ENCODE peak calls at places on chromosome 14, in eight cellular contexts. T is activated T-cell treated with anti-CD3 and anti-CD28 coated beads for 24 hours; V is activated T-helper 2 cell treated with anti-CD3 and anti-CD28 coated beads, Interferon-gamma antibody, Interleukin-2, Interleukin-4, amounts not matched to agents 10 μg/mL and 5 μg/mL and 100 μg/mL, durations not matched to agents 14 hours and 24 hours and 36 hours; W is M059J; I is endodermal cell; G is fibroblast of lung; M is NCI-H2081; Z is activated CD4-positive, alpha-beta T cell treated with anti-CD3 and anti-CD28 coated beads, Interleukin-2, amount 10 ng/mL, durations not matched to agents 7 days and 5 days. B is an unnamed sample.

GRCh38 chr14:90513151-90514014 is 116.6 kb downstream of the CALM1 start:
- DNase-seq in M (peak; percentile 98), V (no peak), T (no peak), Z (no peak), I (peak; percentile 75), G (peak; percentile 54), W (peak; percentile 20), B (peak; percentile 56)

GRCh38 chr14:100534528-100535286 is 52.5 kb downstream of the BEGAIN start:
- DNase-seq in W (peak; percentile 60), I (peak; percentile 61), M (no peak), Z (no peak), G (no peak), T (no peak), V (no peak), B (no peak)

GRCh38 chr14:72000907-72001306 is 68.7 kb downstream of the RGS6 start:
- DNase-seq in V (no peak), M (no peak), W (no peak), T (no peak), Z (no peak), I (no peak), G (no peak), B (no peak)

GRCh38 chr14:32588448-32589320 is 259.6 kb downstream of the AKAP6 start:
- DNase-seq in V (no peak), W (peak; percentile 40), Z (no peak), G (peak; percentile 81), I (peak; percentile 60), M (peak; percentile 21), T (no peak), B (no peak)

GRCh38 chr14:75323571-75323970 is 44.9 kb downstream of the FOS start:
- DNase-seq in T (no peak), G (no peak), W (peak; percentile 28), V (no peak), M (no peak), I (no peak), Z (no peak), B (peak; percentile 44)

GRCh38 chr14:104443391-104444158 is 136.0 kb upstream of the C14orf180 start:
- DNase-seq in W (no peak), T (no peak), V (peak; percentile 6), I (peak; percentile 78), G (no peak), M (no peak), Z (peak; percentile 5), B (peak; percentile 16)

GRCh38 chr14:58106446-58106845 is 45.6 kb downstream of the ARMH4 start:
- DNase-seq in V (no peak), Z (no peak), I (no peak), M (no peak), T (no peak), G (no peak), W (no peak), B (no peak)

GRCh38 chr14:44767646-44768173 is 194.0 kb downstream of the KLHL28 start:
- DNase-seq in I (peak; percentile 56), T (no peak), Z (no peak), G (no peak), W (no peak), M (no peak), V (no peak), B (no peak)

GRCh38 chr14:75769047-75769685 is 108.1 kb downstream of the TTLL5 start:
- DNase-seq in V (no peak), W (peak; percentile 43), T (no peak), Z (no peak), G (no peak), I (no peak), M (no peak), B (no peak)

GRCh38 chr14:84482256-84483071 is 1047.5 kb upstream of the FLRT2 start:
- DNase-seq in G (peak; percentile 61), W (peak; percentile 7), I (no peak), Z (no peak), V (no peak), T (no peak), M (no peak), B (peak; percentile 74)

GRCh38 chr14:100298551-100299237 is 7.5 kb downstream of the SLC25A29 start:
- DNase-seq in Z (no peak), T (no peak), M (no peak), V (no peak), I (no peak), G (no peak), W (no peak), B (no peak)

GRCh38 chr14:101588286-101588975 is 27.1 kb downstream of the DIO3 start:
- DNase-seq in G (no peak), W (no peak), I (no peak), V (no peak), Z (no peak), M (no peak), T (no peak), B (no peak)

GRCh38 chr14:101965145-101965531 is 765 bp downstream of the DYNC1H1 start:
- DNase-seq in V (peak; percentile 71), W (peak; percentile 66), G (peak; percentile 65), M (no peak), I (peak; percentile 83), T (peak; percentile 46), Z (peak; percentile 72), B (peak; percentile 53)

GRCh38 chr14:95518045-95518751 is 1.7 kb upstream of the SYNE3 start:
- DNase-seq in W (peak; percentile 36), G (no peak), I (no peak), M (peak; percentile 35), Z (no peak), V (no peak), T (no peak), B (no peak)

GRCh38 chr14:100790785-100791667 is 34.9 kb upstream of the MEG3 start:
- DNase-seq in G (peak; percentile 25), T (no peak), Z (no peak), V (no peak), I (no peak), W (no peak), M (no peak), B (peak; percentile 54)

GRCh38 chr14:34322940-34323418 is 139.1 kb downstream of the SPTSSA start:
- DNase-seq in W (peak; percentile 65), I (peak; percentile 84), V (peak; percentile 35), G (peak; percentile 60), T (peak; percentile 55), Z (peak; percentile 82), M (peak; percentile 66), B (peak; percentile 36)

GRCh38 chr14:49173765-49174373 is 412.3 kb downstream of the RPS29 start:
- DNase-seq in I (peak; percentile 92), V (peak; percentile 17), T (no peak), Z (peak; percentile 68), W (peak; percentile 50), G (peak; percentile 79), M (peak; percentile 79), B (peak; percentile 60)

GRCh38 chr14:101628471-101628966 is 67.2 kb downstream of the DIO3 start:
- DNase-seq in Z (peak; percentile 73), I (peak; percentile 93), V (peak; percentile 58), T (peak; percentile 69), W (peak; percentile 51), G (peak; percentile 68), M (peak; percentile 70), B (peak; percentile 65)

GRCh38 chr14:71399057-71399487 is 491.8 kb downstream of the PCNX1 start:
- DNase-seq in V (no peak), W (no peak), T (no peak), M (no peak), G (no peak), Z (peak; percentile 59), I (no peak), B (no peak)

GRCh38 chr14:100622234-100622633 is 35.0 kb upstream of the BEGAIN start:
- DNase-seq in W (no peak), I (peak; percentile 46), Z (no peak), T (no peak), V (no peak), G (no peak), M (no peak), B (no peak)

B was measured in HT1080.